ENCODE peak calls at places on chromosome 16, in six cellular contexts. One of them, this sample, is unnamed.

GRCh38 chr16:4373909-4374742 is 2.5 kb downstream of the VASN start:
- DNase-seq in HuH-7: no peak
- DNase-seq in AG10803: peak; percentile 99
- DNase-seq in HT1080: peak; percentile 35
- DNase-seq in NCI-H1092: no peak
- DNase-seq in non-pigmented ciliary epithelial cell: peak; percentile 76
- DNase-seq in this sample: peak; percentile 61

GRCh38 chr16:56606688-56607618 is 1.4 kb upstream of the MT2A start:
- DNase-seq in NCI-H1092: no peak
- DNase-seq in HT1080: peak; percentile 99
- DNase-seq in HuH-7: no peak
- DNase-seq in AG10803: peak; percentile 99
- DNase-seq in non-pigmented ciliary epithelial cell: peak; percentile 97
- DNase-seq in this sample: no peak

GRCh38 chr16:66189951-66190350 is 176.5 kb upstream of the CDH5 start:
- DNase-seq in NCI-H1092: no peak
- DNase-seq in HuH-7: no peak
- DNase-seq in HT1080: peak; percentile 6
- DNase-seq in AG10803: peak; percentile 91
- DNase-seq in non-pigmented ciliary epithelial cell: peak; percentile 63
- DNase-seq in this sample: no peak

GRCh38 chr16:71900336-71900735 is 5.0 kb downstream of the IST1 start:
- DNase-seq in HT1080: no peak
- DNase-seq in AG10803: no peak
- DNase-seq in NCI-H1092: no peak
- DNase-seq in HuH-7: no peak
- DNase-seq in non-pigmented ciliary epithelial cell: no peak
- DNase-seq in this sample: no peak

GRCh38 chr16:2090481-2090797 is 42.7 kb downstream of the TSC2 start:
- DNase-seq in AG10803: no peak
- DNase-seq in NCI-H1092: no peak
- DNase-seq in HuH-7: no peak
- DNase-seq in non-pigmented ciliary epithelial cell: no peak
- DNase-seq in HT1080: no peak
- DNase-seq in this sample: no peak

GRCh38 chr16:57166951-57167350 is 18.9 kb downstream of the PSME3IP1 start:
- DNase-seq in NCI-H1092: no peak
- DNase-seq in HT1080: no peak
- DNase-seq in non-pigmented ciliary epithelial cell: peak; percentile 50
- DNase-seq in HuH-7: no peak
- DNase-seq in AG10803: no peak
- DNase-seq in this sample: no peak

GRCh38 chr16:65070831-65071230 is 51.0 kb downstream of the CDH11 start:
- DNase-seq in HuH-7: no peak
- DNase-seq in HT1080: peak; percentile 69
- DNase-seq in non-pigmented ciliary epithelial cell: peak; percentile 96
- DNase-seq in AG10803: peak; percentile 93
- DNase-seq in NCI-H1092: peak; percentile 34
- DNase-seq in this sample: no peak

GRCh38 chr16:84913315-84913714 is 93.5 kb downstream of the CRISPLD2 start:
- DNase-seq in non-pigmented ciliary epithelial cell: no peak
- DNase-seq in HT1080: no peak
- DNase-seq in NCI-H1092: peak; percentile 24
- DNase-seq in HuH-7: no peak
- DNase-seq in AG10803: no peak
- DNase-seq in this sample: peak; percentile 55

GRCh38 chr16:27718767-27719445 is 169.0 kb downstream of the KATNIP start:
- DNase-seq in NCI-H1092: no peak
- DNase-seq in non-pigmented ciliary epithelial cell: no peak
- DNase-seq in AG10803: no peak
- DNase-seq in HT1080: no peak
- DNase-seq in HuH-7: no peak
- DNase-seq in this sample: no peak